ENCODE peak calls at places on chromosome X, in six cellular contexts. E, A, N, W, L and P are unnamed samples.

GRCh38 chrX:15515931-15516330 is 15.3 kb downstream of the BMX start:
- DNase-seq in A (peak; percentile 18), L (no peak), E (no peak), N (no peak), W (peak; percentile 28), P (no peak)

GRCh38 chrX:22300130-22300529 is 27.4 kb downstream of the CBLL2 start:
- DNase-seq in N (no peak), A (no peak), E (no peak), L (no peak), W (no peak), P (no peak)

GRCh38 chrX:45765726-45766125 is 565.0 kb upstream of the DIPK2B start:
- DNase-seq in N (no peak), A (no peak), L (no peak), W (no peak), E (no peak), P (no peak)

GRCh38 chrX:40867352-40867751 is 132.0 kb upstream of the MED14 start:
- DNase-seq in N (no peak), L (no peak), A (no peak), E (no peak), W (peak; percentile 11), P (no peak)

GRCh38 chrX:69093960-69094935 is 71.0 kb downstream of the PJA1 start:
- DNase-seq in E (peak; percentile 23), L (peak; percentile 59), A (peak; percentile 50), N (peak; percentile 56), W (peak; percentile 31), P (peak; percentile 35)

GRCh38 chrX:84729809-84730208 is 227.6 kb upstream of the HDX start:
- DNase-seq in A (peak; percentile 23), N (peak; percentile 11), E (peak; percentile 7), L (no peak), W (peak; percentile 8), P (peak; percentile 15)

GRCh38 chrX:44996282-44996681 is 123.3 kb downstream of the KDM6A start:
- DNase-seq in L (no peak), N (no peak), E (no peak), W (peak; percentile 11), A (no peak), P (no peak)

GRCh38 chrX:39324233-39324632 is 523.0 kb downstream of the MID1IP1 start:
- DNase-seq in A (no peak), W (no peak), N (no peak), L (no peak), E (no peak), P (no peak)

GRCh38 chrX:22134681-22135080 is 102.6 kb downstream of the PHEX start:
- DNase-seq in W (no peak), E (no peak), L (no peak), A (no peak), N (no peak), P (no peak)

GRCh38 chrX:39309018-39309620 is 507.9 kb downstream of the MID1IP1 start:
- DNase-seq in N (peak; percentile 11), W (no peak), E (peak; percentile 36), A (no peak), L (no peak), P (peak; percentile 23)

GRCh38 chrX:70062961-70063550 is 799 bp downstream of the OTUD6A start:
- DNase-seq in A (no peak), L (no peak), E (no peak), N (no peak), W (no peak), P (no peak)

GRCh38 chrX:149312936-149313432 is 192.1 kb downstream of the IDS start:
- DNase-seq in W (no peak), N (no peak), L (no peak), A (no peak), E (no peak), P (no peak)

GRCh38 chrX:153875391-153876111 is 10.4 kb downstream of the L1CAM start:
- DNase-seq in N (peak; percentile 29), A (no peak), E (peak; percentile 61), W (peak; percentile 15), L (peak; percentile 88), P (peak; percentile 70)

GRCh38 chrX:42978655-42979379 is 200.9 kb upstream of the PPP1R2C start:
- DNase-seq in N (no peak), W (no peak), A (no peak), E (no peak), L (no peak), P (no peak)

GRCh38 chrX:136731207-136731782 is 49.4 kb downstream of the ARHGEF6 start:
- DNase-seq in L (no peak), A (no peak), E (no peak), N (no peak), W (no peak), P (no peak)

GRCh38 chrX:109959356-109959871 is 43.5 kb upstream of the TMEM164 start:
- DNase-seq in W (no peak), A (no peak), N (no peak), E (no peak), L (no peak), P (no peak)

GRCh38 chrX:131072871-131073571 is 14.9 kb downstream of the ARHGAP36 start:
- DNase-seq in L (no peak), W (no peak), A (no peak), N (no peak), E (no peak), P (no peak)

GRCh38 chrX:1521459-1521956 is 15.5 kb downstream of the P2RY8 start:
- DNase-seq in N (no peak), W (no peak), E (peak; percentile 71), A (no peak), L (peak; percentile 89), P (peak; percentile 46)

GRCh38 chrX:155747520-155747919 is 133.6 kb upstream of the VAMP7 start:
- DNase-seq in N (peak; percentile 10), A (peak; percentile 22), E (no peak), W (peak; percentile 83), L (no peak), P (no peak)

GRCh38 chrX:144819406-144819805 is 427.9 kb upstream of the SPANXN1 start:
- DNase-seq in W (no peak), A (no peak), E (no peak), L (no peak), N (no peak), P (no peak)

GRCh38 chrX:15816886-15817285 is 26.6 kb downstream of the ZRSR2 start:
- DNase-seq in L (no peak), E (peak; percentile 54), W (peak; percentile 16), A (no peak), N (no peak), P (peak; percentile 39)

GRCh38 chrX:130030826-130031225 is 48.4 kb downstream of the BCORL1 start:
- DNase-seq in W (no peak), E (no peak), N (no peak), A (no peak), L (no peak), P (no peak)

GRCh38 chrX:77061022-77061421 is 386.2 kb upstream of the FGF16 start:
- DNase-seq in A (no peak), L (no peak), N (no peak), W (no peak), E (no peak), P (no peak)

DNA sequence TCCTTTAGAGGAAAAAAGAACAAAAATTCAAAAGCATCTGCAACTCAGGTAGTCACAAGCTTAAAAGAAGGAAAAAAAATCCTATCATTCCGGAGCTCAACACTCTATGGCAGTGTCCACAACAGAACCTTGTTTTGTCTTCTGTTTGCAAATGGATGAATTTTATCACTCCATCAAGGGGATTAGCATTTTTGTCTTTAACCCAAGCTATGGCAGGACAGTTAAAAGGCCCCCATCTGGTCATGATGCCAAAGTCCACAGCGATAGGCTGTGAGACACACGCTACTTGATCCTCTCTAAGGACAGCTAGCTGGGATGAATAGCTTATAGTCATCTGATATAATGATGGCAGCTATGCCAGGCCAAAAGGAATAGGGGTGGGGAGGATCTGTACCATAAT is 16.6 kb downstream of the AMER1 start:
- DNase-seq in E (no peak), N (no peak), W (no peak), A (no peak), L (no peak), P (no peak)
- H3K9me3 ChIP-seq in E (no peaks in the 10 kb centered on the region), N (no peaks in the 10 kb centered on the region), W (no peaks in the 10 kb centered on the region), A (no peaks in the 10 kb centered on the region), L (no peaks in the 10 kb centered on the region), P (no peaks in the 10 kb centered on the region)

GRCh38 chrX:11664211-11664888 is 1.4 kb downstream of the ARHGAP6 start:
- DNase-seq in W (no peak), N (no peak), A (no peak), L (no peak), E (no peak), P (no peak)

GRCh38 chrX:11666180-11666579 is 460 bp upstream of the ARHGAP6 start:
- DNase-seq in L (no peak), N (no peak), A (no peak), E (no peak), W (no peak), P (no peak)

GRCh38 chrX:11663875-11664210 is 1.9 kb downstream of the ARHGAP6 start:
- DNase-seq in E (no peak), A (no peak), N (no peak), L (no peak), W (no peak), P (no peak)

GRCh38 chrX:11667286-11667685 is 1.6 kb upstream of the ARHGAP6 start:
- DNase-seq in A (no peak), L (no peak), W (no peak), N (no peak), E (no peak), P (no peak)

DNA sequence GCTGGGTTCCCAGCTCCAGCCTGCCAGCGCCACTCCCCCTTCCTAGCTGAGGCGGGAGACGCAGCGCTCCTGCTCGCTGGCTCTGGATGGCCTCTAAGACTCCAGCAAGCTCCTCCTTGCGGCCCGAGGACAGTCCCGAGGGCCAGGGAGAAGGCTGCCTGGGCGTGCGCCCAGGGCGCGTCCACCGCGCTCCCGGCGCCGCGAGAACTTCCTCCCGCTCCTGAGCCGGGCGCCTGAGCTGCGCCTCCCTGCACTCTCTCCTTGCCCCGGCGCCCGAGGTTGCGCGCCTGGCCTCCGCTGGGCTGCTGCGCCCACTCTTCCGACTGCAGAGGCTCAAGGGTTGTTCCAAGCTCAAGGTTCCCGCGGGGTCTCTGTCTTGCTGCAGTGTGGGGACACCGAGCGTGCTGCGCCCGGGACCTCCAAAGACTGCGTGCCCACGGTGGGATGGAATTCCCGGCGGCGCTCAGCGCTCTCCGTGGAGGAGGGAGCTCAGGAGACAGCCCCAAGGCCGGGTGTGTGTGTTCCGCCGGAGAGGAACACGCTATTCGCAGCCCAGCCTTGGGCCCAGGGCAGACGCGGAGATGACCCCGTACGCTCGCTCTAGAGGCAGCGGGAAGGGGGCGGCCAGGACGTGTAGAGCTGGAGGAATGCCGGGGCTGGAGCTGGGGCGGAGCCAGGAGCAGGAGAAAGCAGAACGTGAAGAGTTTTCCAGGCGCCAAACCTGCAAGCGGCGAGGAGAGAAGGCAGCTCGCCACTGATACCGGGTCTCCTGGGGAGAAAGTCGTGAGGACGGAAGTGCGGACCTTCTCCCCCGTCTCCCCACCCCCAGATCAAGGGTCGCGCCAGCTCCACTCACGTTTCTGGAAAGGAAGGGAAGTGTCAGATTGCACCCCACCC is at the start of gene ARHGAP6:
- DNase-seq in A (peak; percentile 25), E (no peak), N (no peak), L (no peak), W (no peak), P (no peak)
- H3K4me3 ChIP-seq in A (peak within 1 kb of the TSS; percentile 59), E (no peak within 1 kb of the TSS), N (peak within 1 kb of the TSS; percentile 33), L (peak within 1 kb of the TSS; percentile 13), W (no peak within 1 kb of the TSS), P (no peak within 1 kb of the TSS)

GRCh38 chrX:66498672-66499296 is 140.1 kb downstream of the EDA2R start:
- DNase-seq in W (no peak), A (no peak), N (no peak), L (no peak), E (no peak), P (no peak)
- H3K9me3 ChIP-seq in W (no peaks in the 10 kb centered on the region), A (no peaks in the 10 kb centered on the region), N (no peaks in the 10 kb centered on the region), L (no peaks in the 10 kb centered on the region), E (no peaks in the 10 kb centered on the region), P (no peaks in the 10 kb centered on the region)

GRCh38 chrX:101078716-101079115 is at the start of gene TMEM35A:
- DNase-seq in E (no peak), A (no peak), L (no peak), N (no peak), W (peak; percentile 4), P (no peak)
- H3K4me3 ChIP-seq in E (no peak within 1 kb of the TSS), A (peak within 1 kb of the TSS; percentile 58), L (no peak within 1 kb of the TSS), N (peak within 1 kb of the TSS; percentile 27), W (no peak within 1 kb of the TSS), P (no peak within 1 kb of the TSS)

GRCh38 chrX:97847885-97848679 is 964.4 kb downstream of the RPA4 start:
- DNase-seq in N (no peak), A (no peak), L (no peak), W (no peak), E (no peak), P (no peak)
- H3K9me3 ChIP-seq in N (no peaks in the 10 kb centered on the region), A (no peaks in the 10 kb centered on the region), L (no peaks in the 10 kb centered on the region), W (no peaks in the 10 kb centered on the region), E (no peaks in the 10 kb centered on the region), P (no peaks in the 10 kb centered on the region)